ENCODE peak calls at places on chromosomes 6 and 20, in six cellular contexts. V is cardiac fibroblast, W is Calu3, K is H4, X is islet precursor cell, F is nephron progenitor cell. A is an unnamed sample.

GRCh38 chr6:42509765-42510164 is 54.1 kb upstream of the UBR2 start:
- DNase-seq in V (no peak), W (no peak), K (no peak), X (no peak), F (no peak), A (no peak)

GRCh38 chr6:170024940-170025339 is 265.9 kb downstream of the DLL1 start:
- DNase-seq in V (peak; percentile 7), W (no peak), K (peak; percentile 68), X (peak; percentile 27), F (no peak), A (no peak)

GRCh38 chr6:129691709-129692108 is 18.3 kb downstream of the ARHGAP18 start:
- DNase-seq in V (no peak), W (no peak), K (no peak), X (peak; percentile 74), F (no peak), A (no peak)

GRCh38 chr6:111478064-111478476 is 4.9 kb downstream of the REV3L start:
- DNase-seq in V (peak; percentile 57), W (no peak), K (no peak), X (no peak), F (no peak), A (peak; percentile 53)

GRCh38 chr20:44691424-44692423 is 23.4 kb upstream of the CCN5 start:
- DNase-seq in V (no peak), W (no peak), K (no peak), X (no peak), F (no peak), A (no peak)

GRCh38 chr6:76330031-76330430 is 257.6 kb upstream of the IMPG1 start:
- DNase-seq in V (no peak), W (no peak), K (no peak), X (no peak), F (no peak), A (no peak)

GRCh38 chr6:139698526-139699182 is 324.2 kb upstream of the CITED2 start:
- DNase-seq in V (peak; percentile 43), W (peak; percentile 19), K (no peak), X (no peak), F (no peak), A (no peak)

GRCh38 chr20:54306985-54307710 is 99.3 kb downstream of the PFDN4 start:
- DNase-seq in V (no peak), W (no peak), K (no peak), X (no peak), F (no peak), A (no peak)

GRCh38 chr6:79694156-79694555 is 63.0 kb downstream of the SH3BGRL2 start:
- DNase-seq in V (peak; percentile 12), W (no peak), K (no peak), X (no peak), F (no peak), A (no peak)

GRCh38 chr20:14142171-14142570 is 146.9 kb downstream of the MACROD2 start:
- DNase-seq in V (peak; percentile 8), W (peak; percentile 43), K (peak; percentile 81), X (peak; percentile 86), F (peak; percentile 59), A (peak; percentile 80)

GRCh38 chr6:99189823-99190721 is 159.4 kb downstream of the FAXC start:
- DNase-seq in V (no peak), W (no peak), K (no peak), X (no peak), F (no peak), A (no peak)

GRCh38 chr6:44960898-44961297 is 367.2 kb upstream of the RUNX2 start:
- DNase-seq in V (peak; percentile 66), W (no peak), K (no peak), X (no peak), F (no peak), A (peak; percentile 94)

GRCh38 chr6:101730954-101731353 is 337.4 kb downstream of the GRIK2 start:
- DNase-seq in V (peak; percentile 23), W (no peak), K (no peak), X (no peak), F (no peak), A (no peak)

GRCh38 chr20:34420146-34420545 is 57.1 kb downstream of the ITCH start:
- DNase-seq in V (no peak), W (no peak), K (no peak), X (no peak), F (no peak), A (no peak)

GRCh38 chr6:105985816-105986632 is 100.1 kb upstream of the PRDM1 start:
- DNase-seq in V (peak; percentile 27), W (no peak), K (no peak), X (peak; percentile 78), F (peak; percentile 50), A (no peak)

GRCh38 chr6:34926655-34927054 is 37.6 kb downstream of the ANKS1A start:
- DNase-seq in V (peak; percentile 58), W (peak; percentile 15), K (no peak), X (peak; percentile 51), F (no peak), A (no peak)

GRCh38 chr6:24949020-24949569 is 13.3 kb upstream of the RIPOR2 start:
- DNase-seq in V (no peak), W (no peak), K (no peak), X (no peak), F (no peak), A (no peak)

A was measured in SK-MEL-5.